ENCODE peak calls at places on chromosomes 16 and 17, in eight cellular contexts. D is NCI-H774, V is NCI-H1092, H is HTR-8/SVneo, E is dorsolateral prefrontal cortex, T is COR-L47, P is T-helper 2 cell, M is HuH-7. I is an unnamed sample.

GRCh38 chr17:3006801-3007200 is 56.6 kb downstream of the OR1D5 start:
- DNase-seq in D (no peak), P (no peak), E (no peak), V (no peak), M (no peak), T (no peak), H (no peak), I (no peak)

GRCh38 chr16:66706506-66706880 is 9.9 kb upstream of the CMTM4 start:
- DNase-seq in E (no peak), P (no peak), T (no peak), M (no peak), H (no peak), V (no peak), D (no peak), I (no peak)

GRCh38 chr17:57819273-57819672 is 30.6 kb downstream of the MRPS23 start:
- DNase-seq in V (no peak), P (no peak), E (no peak), T (no peak), D (no peak), H (no peak), M (no peak), I (no peak)

GRCh38 chr17:58487589-58488427 is at the start of gene HSF5:
- DNase-seq in E (no peak), H (no peak), M (no peak), D (no peak), V (no peak), P (peak; percentile 49), T (no peak), I (no peak)

GRCh38 chr17:56291226-56291805 is 138.0 kb downstream of the ANKFN1 start:
- DNase-seq in M (no peak), V (no peak), T (no peak), D (no peak), E (no peak), H (no peak), P (no peak), I (no peak)

GRCh38 chr17:7393613-7394451 is 493 bp downstream of the PLSCR3 start:
- DNase-seq in H (peak; percentile 41), D (no peak), T (no peak), P (peak; percentile 59), V (no peak), E (no peak), M (peak; percentile 40), I (peak; percentile 72)

GRCh38 chr17:56679767-56680422 is 86.4 kb downstream of the NOG start:
- DNase-seq in H (no peak), T (no peak), M (no peak), V (no peak), D (no peak), E (no peak), P (no peak), I (no peak)

GRCh38 chr16:70717817-70718216 is 32.0 kb upstream of the MTSS2 start:
- DNase-seq in E (no peak), M (no peak), V (no peak), D (no peak), P (no peak), T (no peak), H (no peak), I (no peak)

GRCh38 chr16:70416748-70417616 is 21.9 kb downstream of the ST3GAL2 start:
- DNase-seq in M (peak; percentile 54), E (no peak), P (no peak), H (no peak), V (no peak), D (no peak), T (no peak), I (no peak)

GRCh38 chr16:86391486-86391885 is 118.8 kb upstream of the FOXF1 start:
- DNase-seq in E (no peak), V (no peak), H (no peak), M (no peak), T (no peak), D (no peak), P (no peak), I (no peak)

GRCh38 chr17:73419051-73419450 is 107.2 kb upstream of the CDC42EP4 start:
- DNase-seq in V (no peak), T (no peak), E (no peak), P (no peak), D (no peak), M (no peak), H (no peak), I (no peak)

I was measured in D721Med.